ENCODE peak calls at places on chromosome 14, in nine cellular contexts. M, P, W, Q, N, T, A, B and O are unnamed samples.

GRCh38 chr14:94805726-94806288 is 35.9 kb upstream of the GSC start:
- DNase-seq in M (no peak), P (no peak), W (peak), Q (no peak), N (no peak), T (peak), A (no peak), B (peak), O (no peak)

GRCh38 chr14:76204436-76205230 is 52.9 kb downstream of the GPATCH2L start:
- DNase-seq in M (no peak), P (no peak), W (no peak), Q (no peak), N (no peak), T (no peak), A (no peak), B (no peak), O (no peak)

GRCh38 chr14:88825078-88825458 is 617 bp downstream of the TTC8 start:
- DNase-seq in M (no peak), P (no peak), W (no peak), Q (no peak), N (no peak), T (no peak), A (no peak), B (no peak), O (no peak)

GRCh38 chr14:55705651-55706340 is 125.8 kb downstream of the KTN1 start:
- DNase-seq in M (peak), P (no peak), W (peak), Q (no peak), N (no peak), T (no peak), A (peak), B (no peak), O (no peak)

GRCh38 chr14:41488401-41488800 is 118.3 kb upstream of the LRFN5 start:
- DNase-seq in M (no peak), P (no peak), W (no peak), Q (no peak), N (no peak), T (no peak), A (no peak), B (no peak), O (no peak)

GRCh38 chr14:54625158-54625557 is 58.2 kb downstream of the SAMD4A start:
- DNase-seq in M (no peak), P (no peak), W (no peak), Q (no peak), N (no peak), T (no peak), A (no peak), B (no peak), O (no peak)

GRCh38 chr14:69484444-69485113 is at the start of gene PLEKHD1:
- DNase-seq in M (peak), P (no peak), W (no peak), Q (no peak), N (no peak), T (no peak), A (no peak), B (no peak), O (no peak)

GRCh38 chr14:33499687-33500086 is 451.2 kb downstream of the EGLN3 start:
- DNase-seq in M (no peak), P (no peak), W (no peak), Q (peak), N (no peak), T (no peak), A (no peak), B (no peak), O (no peak)

GRCh38 chr14:54818201-54819133 is 84.2 kb downstream of the GCH1 start:
- DNase-seq in M (no peak), P (no peak), W (no peak), Q (peak), N (no peak), T (peak), A (no peak), B (no peak), O (no peak)

GRCh38 chr14:71142375-71143038 is 235.2 kb downstream of the PCNX1 start:
- DNase-seq in M (no peak), P (no peak), W (no peak), Q (peak), N (no peak), T (no peak), A (no peak), B (no peak), O (no peak)

GRCh38 chr14:64714432-64715025 is 10.3 kb downstream of the PLEKHG3 start:
- DNase-seq in M (no peak), P (peak), W (no peak), Q (no peak), N (no peak), T (no peak), A (no peak), B (no peak), O (no peak)

GRCh38 chr14:64713677-64714076 is 9.5 kb downstream of the PLEKHG3 start:
- DNase-seq in M (no peak), P (no peak), W (no peak), Q (no peak), N (no peak), T (no peak), A (no peak), B (no peak), O (no peak)

GRCh38 chr14:64715146-64715627 is 11.0 kb downstream of the PLEKHG3 start:
- DNase-seq in M (peak), P (peak), W (no peak), Q (no peak), N (no peak), T (no peak), A (no peak), B (peak), O (no peak)

GRCh38 chr14:64717870-64718269 is 13.6 kb downstream of the PLEKHG3 start:
- DNase-seq in M (no peak), P (peak), W (peak), Q (no peak), N (no peak), T (no peak), A (no peak), B (peak), O (no peak)

GRCh38 chr14:64715628-64716412 is 11.6 kb downstream of the PLEKHG3 start:
- DNase-seq in M (no peak), P (peak), W (no peak), Q (no peak), N (no peak), T (no peak), A (no peak), B (peak), O (no peak)
- TF ChIP-seq POLR2A in M (no peak), P (no peak), W (no peak), Q (no peak), N (no peak), T (no peak), A (no peak), B (no peak), O (no peak)

GRCh38 chr14:73149753-73150152 is 13.4 kb downstream of the PSEN1 start:
- DNase-seq in M (no peak), P (no peak), W (no peak), Q (no peak), N (no peak), T (no peak), A (no peak), B (no peak), O (no peak)

GRCh38 chr14:73153272-73153671 is 17.0 kb downstream of the PSEN1 start:
- DNase-seq in M (no peak), P (no peak), W (no peak), Q (no peak), N (no peak), T (no peak), A (no peak), B (no peak), O (no peak)
- TF ChIP-seq POLR2AphosphoS5 in M (no peak), P (no peak), W (no peak), Q (no peak), N (no peak), T (no peak), A (no peak), B (no peak), O (no peak)

GRCh38 chr14:104087505-104087904 is 2.0 kb downstream of the ASPG start:
- DNase-seq in M (no peak), P (peak), W (no peak), Q (no peak), N (no peak), T (peak), A (no peak), B (no peak), O (no peak)

GRCh38 chr14:104085032-104085888 is at the start of gene ASPG:
- DNase-seq in M (peak), P (peak), W (no peak), Q (no peak), N (peak), T (peak), A (no peak), B (peak), O (peak)

GRCh38 chr14:104086661-104087461 is 1.4 kb downstream of the ASPG start:
- DNase-seq in M (no peak), P (peak), W (no peak), Q (no peak), N (peak), T (peak), A (no peak), B (no peak), O (peak)

GRCh38 chr14:104085889-104086201 is 345 bp downstream of the ASPG start:
- DNase-seq in M (no peak), P (no peak), W (no peak), Q (no peak), N (peak), T (no peak), A (no peak), B (no peak), O (peak)

DNA sequence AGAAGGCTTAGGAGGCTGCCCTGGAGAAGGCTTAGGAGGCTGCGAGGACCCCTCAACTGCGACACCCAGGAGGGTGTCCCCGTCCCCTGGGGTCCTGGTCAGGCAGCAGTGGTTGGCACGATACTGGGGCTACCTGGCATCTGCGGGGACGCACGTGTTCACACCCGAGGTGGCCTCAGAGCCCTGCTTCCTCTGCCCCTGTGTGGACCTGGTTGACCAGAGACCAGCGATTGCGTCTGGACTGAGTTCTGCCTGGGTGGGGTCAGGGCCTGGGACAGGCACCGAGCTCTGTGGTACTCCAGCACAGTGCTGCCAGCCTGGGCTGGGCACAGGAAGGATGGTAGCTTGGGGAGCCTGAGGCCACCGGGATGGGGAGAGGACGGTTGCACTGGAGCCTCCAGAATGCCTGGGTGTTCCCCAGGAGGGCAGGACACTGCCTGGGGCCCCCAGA is 735 bp downstream of the ASPG start:
- DNase-seq in M (peak), P (peak), W (no peak), Q (no peak), N (peak), T (peak), A (no peak), B (no peak), O (peak)
- TF ChIP-seq POLR2A in M (no peak), P (no peak), W (no peak), Q (no peak), N (no peak), T (no peak), A (no peak), B (no peak), O (no peak)

GRCh38 chr14:75051556-75051899 is 261 bp upstream of the MLH3 start:
- DNase-seq in M (no peak), P (no peak), W (no peak), Q (no peak), N (no peak), T (no peak), A (no peak), B (no peak), O (no peak)

GRCh38 chr14:75049731-75050201 is 1.5 kb downstream of the MLH3 start:
- DNase-seq in M (no peak), P (no peak), W (no peak), Q (no peak), N (no peak), T (no peak), A (no peak), B (no peak), O (no peak)

GRCh38 chr14:75049136-75049535 is 2.1 kb downstream of the MLH3 start:
- DNase-seq in M (no peak), P (no peak), W (no peak), Q (no peak), N (no peak), T (no peak), A (no peak), B (no peak), O (no peak)

GRCh38 chr14:75053396-75054289 is 2.4 kb upstream of the MLH3 start:
- DNase-seq in M (no peak), P (no peak), W (no peak), Q (no peak), N (no peak), T (no peak), A (no peak), B (no peak), O (no peak)

GRCh38 chr14:75050852-75051555 is at the start of gene MLH3:
- DNase-seq in M (peak), P (peak), W (peak), Q (peak), N (peak), T (peak), A (peak), B (peak), O (peak)
- TF ChIP-seq POLR2AphosphoS5 in M (peak), P (peak), W (peak), Q (peak), N (peak), T (peak), A (peak), B (peak), O (peak)

DNA sequence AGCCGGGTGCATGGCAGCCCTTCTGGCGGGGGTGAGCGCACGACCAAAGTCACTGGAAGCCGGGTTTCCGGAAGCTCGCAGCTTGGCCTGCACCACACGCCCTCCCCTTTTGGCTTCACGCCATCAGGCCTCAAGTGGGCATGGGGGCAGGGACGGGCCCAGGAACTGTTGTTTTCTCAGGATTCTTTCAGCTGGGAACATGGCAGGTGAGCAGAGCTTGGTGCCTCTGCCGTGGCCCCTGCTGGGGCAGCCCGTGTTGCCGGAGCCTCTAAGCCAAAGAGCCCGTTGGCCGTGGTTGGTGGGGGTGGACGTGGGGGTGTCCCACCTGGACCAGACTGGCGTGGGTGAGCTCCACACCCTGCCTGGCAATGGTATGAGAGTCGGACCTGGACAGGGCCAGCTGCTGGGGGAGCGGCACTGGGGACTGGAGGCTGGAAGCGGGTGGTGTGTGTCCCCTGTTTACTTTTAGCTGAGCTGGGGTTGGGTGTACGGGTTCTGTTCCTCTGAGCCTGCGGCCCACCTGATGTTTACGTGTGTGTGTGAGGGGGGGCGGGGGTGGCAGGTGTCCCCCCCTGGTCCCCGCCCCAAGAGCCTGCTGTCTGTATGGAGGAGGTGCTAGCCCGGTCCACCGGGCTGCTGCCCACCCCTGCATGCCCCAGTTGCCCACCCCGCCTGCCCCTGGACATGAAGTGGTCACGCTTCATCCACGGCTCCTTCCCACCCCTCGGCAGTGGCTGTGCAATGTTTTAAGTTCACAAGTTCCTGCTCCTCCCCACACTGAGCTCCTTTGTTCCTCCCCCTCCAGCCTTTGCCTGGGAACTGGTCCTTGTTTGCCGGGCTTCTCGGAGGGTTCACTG is 28.7 kb upstream of the PLD4 start:
- DNase-seq in M (peak), P (peak), W (peak), Q (no peak), N (peak), T (peak), A (no peak), B (peak), O (peak)
- TF ChIP-seq POLR2A in M (no peak), P (no peak), W (no peak), Q (no peak), N (no peak), T (no peak), A (no peak), B (no peak), O (no peak)

DNA sequence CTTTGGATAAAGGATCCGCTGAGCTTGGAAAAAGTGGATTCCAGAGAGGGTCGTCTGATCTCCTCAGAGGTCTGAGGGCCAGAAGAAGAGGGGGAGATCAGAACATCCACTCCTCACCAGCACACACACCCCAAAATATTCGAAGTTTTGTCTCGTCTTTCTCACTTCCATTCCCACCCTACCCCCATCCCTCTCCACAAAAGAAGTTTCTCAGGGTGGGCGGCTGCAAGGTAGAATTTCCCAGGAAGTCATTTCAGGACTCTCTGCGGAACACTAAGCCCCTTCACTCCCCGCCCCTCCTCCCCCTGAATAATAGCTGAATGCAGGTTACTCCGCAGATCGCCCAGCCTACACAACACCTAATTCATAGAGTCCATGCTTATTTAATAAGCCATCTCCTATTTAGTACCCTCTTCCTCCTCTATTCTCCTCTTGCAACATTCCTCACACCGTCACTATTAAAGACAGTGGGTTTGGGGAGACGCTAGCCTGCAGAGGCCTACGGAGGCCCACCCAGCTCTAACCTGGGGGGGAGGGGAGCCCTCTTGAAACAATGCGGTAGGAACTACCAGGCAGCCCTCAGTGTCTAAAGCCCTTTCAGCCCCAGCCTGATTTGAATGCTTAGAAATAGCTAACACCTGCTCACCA is 650 bp upstream of the SALL2 start:
- DNase-seq in M (no peak), P (no peak), W (no peak), Q (no peak), N (no peak), T (no peak), A (no peak), B (no peak), O (no peak)
- TF ChIP-seq POLR2AphosphoS5 in M (no peak), P (no peak), W (no peak), Q (no peak), N (no peak), T (no peak), A (no peak), B (no peak), O (no peak)

GRCh38 chr14:105480807-105481801 is 5.6 kb upstream of the CRIP1 start:
- DNase-seq in M (peak), P (peak), W (peak), Q (peak), N (peak), T (peak), A (peak), B (peak), O (peak)
- TF ChIP-seq POLR2A in M (no peak), P (peak), W (peak), Q (peak), N (no peak), T (peak), A (no peak), B (no peak), O (no peak)